ENCODE peak calls at places on chromosomes 7 and 10, in four cellular contexts. S is psoas muscle, T is heart right ventricle, C is IMR-90. Y is an unnamed sample.

GRCh38 chr7:151859111-151859947 is 17.6 kb downstream of the PRKAG2 start:
- DNase-seq in S (no peak), T (peak; percentile 59), C (no peak), Y (no peak)

GRCh38 chr10:95480102-95480900 is 80.9 kb downstream of the SORBS1 start:
- DNase-seq in S (peak; percentile 68), T (no peak), C (no peak), Y (no peak)

GRCh38 chr10:5996696-5997095 is 19.4 kb upstream of the IL15RA start:
- DNase-seq in S (no peak), T (no peak), C (no peak), Y (no peak)

GRCh38 chr7:32158076-32158475 is 87.9 kb upstream of the PDE1C start:
- DNase-seq in S (no peak), T (no peak), C (no peak), Y (no peak)

GRCh38 chr10:2244476-2244875 is 507.2 kb upstream of the ADARB2 start:
- DNase-seq in S (no peak), T (no peak), C (no peak), Y (no peak)

GRCh38 chr10:43012578-43012977 is 64.3 kb upstream of the RET start:
- DNase-seq in S (no peak), T (no peak), C (no peak), Y (no peak)

GRCh38 chr7:33399528-33400213 is 270.3 kb downstream of the BBS9 start:
- DNase-seq in S (no peak), T (no peak), C (no peak), Y (no peak)

GRCh38 chr10:31358688-31359330 is 39.8 kb downstream of the ZEB1 start:
- DNase-seq in S (no peak), T (no peak), C (peak; percentile 52), Y (no peak)

GRCh38 chr10:125159486-125159931 is 854 bp downstream of the CTBP2 start:
- DNase-seq in S (peak; percentile 67), T (peak; percentile 52), C (no peak), Y (peak; percentile 58)

GRCh38 chr7:47775238-47775637 is 173.0 kb downstream of the PKD1L1 start:
- DNase-seq in S (no peak), T (no peak), C (no peak), Y (no peak)

GRCh38 chr7:47779341-47779771 is 168.9 kb downstream of the PKD1L1 start:
- DNase-seq in S (no peak), T (no peak), C (no peak), Y (no peak)

GRCh38 chr7:47778153-47778661 is 170.1 kb downstream of the PKD1L1 start:
- DNase-seq in S (no peak), T (no peak), C (no peak), Y (no peak)

GRCh38 chr7:47777531-47778152 is 170.6 kb downstream of the PKD1L1 start:
- DNase-seq in S (no peak), T (no peak), C (no peak), Y (no peak)

GRCh38 chr7:47776335-47776734 is 171.9 kb downstream of the PKD1L1 start:
- DNase-seq in S (no peak), T (no peak), C (no peak), Y (no peak)
- H3K4me1 ChIP-seq in S (no peaks in the 10 kb centered on the region), T (no peaks in the 10 kb centered on the region), C (peaks cover 6% of the 10 kb centered on the region), Y (no peaks in the 10 kb centered on the region)

DNA sequence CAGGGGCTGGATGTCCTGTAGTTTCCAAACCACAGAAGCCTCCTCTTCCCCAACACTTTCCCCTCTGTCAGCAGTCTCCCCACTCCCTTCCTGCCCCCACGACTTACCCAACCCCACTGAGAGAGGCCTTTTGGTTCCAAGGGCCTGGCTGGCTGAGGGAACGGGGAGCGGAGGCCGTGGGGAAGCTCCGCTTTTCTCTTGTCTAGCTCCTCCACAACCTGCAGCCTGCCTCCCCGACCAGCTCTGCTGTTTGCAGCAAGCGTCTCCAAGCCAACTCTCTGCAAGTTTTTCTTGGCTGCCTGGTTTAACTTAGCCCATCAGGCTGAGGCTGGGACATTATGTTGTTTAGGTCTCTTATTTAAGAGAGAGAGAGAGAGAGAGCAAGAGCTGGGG is 126.8 kb downstream of the NEURL1 start:
- DNase-seq in S (no peak), T (no peak), C (no peak), Y (no peak)
- H3K27ac ChIP-seq in S (peak overlapping the region; percentile 46), T (peak overlapping the region; percentile 72), C (no peak overlapping the region), Y (no peak overlapping the region)

GRCh38 chr7:146768941-146769340 is 652.3 kb downstream of the CNTNAP2 start:
- DNase-seq in S (no peak), T (no peak), C (no peak), Y (no peak)

GRCh38 chr7:146773506-146773905 is 656.9 kb downstream of the CNTNAP2 start:
- DNase-seq in S (no peak), T (no peak), C (no peak), Y (no peak)

GRCh38 chr7:146772581-146772980 is 656.0 kb downstream of the CNTNAP2 start:
- DNase-seq in S (no peak), T (no peak), C (no peak), Y (no peak)
- TF ChIP-seq CTCF in S (no peak), T (no peak), C (no peak), Y (no peak)

GRCh38 chr10:69866246-69866687 is 64.6 kb downstream of the COL13A1 start:
- DNase-seq in S (peak; percentile 22), T (no peak), C (no peak), Y (no peak)
- H3K4me1 ChIP-seq in S (peaks cover 6% of the 10 kb centered on the region), T (peaks cover 7% of the 10 kb centered on the region), C (peaks cover 37% of the 10 kb centered on the region), Y (peaks cover 24% of the 10 kb centered on the region)

DNA sequence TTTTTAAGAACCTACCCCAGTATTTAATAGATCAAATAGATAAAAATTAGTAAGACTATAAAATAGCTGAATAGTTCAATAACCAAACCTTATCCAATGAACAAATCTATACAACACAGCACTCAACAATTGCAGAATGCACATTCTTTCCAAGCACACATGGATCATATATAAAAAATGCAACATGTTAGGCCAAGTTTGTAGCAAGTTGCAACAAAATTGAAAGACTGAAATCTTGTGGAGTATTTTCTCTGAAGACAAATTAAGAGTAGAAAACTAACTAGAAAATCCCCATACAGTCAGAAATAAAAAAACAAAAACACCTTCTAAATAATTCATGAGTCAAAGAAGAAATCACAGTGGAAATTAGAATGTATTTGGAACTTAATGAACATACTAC is 317.3 kb downstream of the PHTF2 start:
- DNase-seq in S (no peak), T (no peak), C (no peak), Y (no peak)
- H3K27ac ChIP-seq in S (no peak overlapping the region), T (no peak overlapping the region), C (no peak overlapping the region), Y (no peak overlapping the region)

GRCh38 chr10:132359305-132360040 is 27.5 kb downstream of the LRRC27 start:
- DNase-seq in S (peak; percentile 73), T (no peak), C (no peak), Y (no peak)
- TF ChIP-seq CTCF in S (no peak), T (no peak), C (no peak), Y (no peak)

Y was measured in heart left ventricle.